ENCODE peak calls at places on chromosome 19, in seven cellular contexts. E, P, B, N, Q, Y and W are unnamed samples.

GRCh38 chr19:48318286-48318987 is 6.9 kb upstream of the EMP3 start:
- DNase-seq in E (no peak), P (no peak), B (no peak), N (no peak), Q (no peak), Y (no peak), W (no peak)

GRCh38 chr19:11176466-11177193 is 20.7 kb downstream of the KANK2 start:
- DNase-seq in E (no peak), P (no peak), B (no peak), N (no peak), Q (no peak), Y (no peak), W (no peak)

GRCh38 chr19:17703823-17704463 is 15.3 kb upstream of the MAP1S start:
- DNase-seq in E (no peak), P (no peak), B (peak; percentile 89), N (no peak), Q (peak; percentile 49), Y (peak; percentile 85), W (peak; percentile 67)

GRCh38 chr19:41921280-41922219 is 6.7 kb downstream of the ERFL start:
- DNase-seq in E (no peak), P (no peak), B (no peak), N (no peak), Q (no peak), Y (no peak), W (no peak)

GRCh38 chr19:47729468-47729798 is 15.9 kb upstream of the NOP53 start:
- DNase-seq in E (peak; percentile 61), P (peak; percentile 62), B (peak; percentile 88), N (peak; percentile 92), Q (no peak), Y (no peak), W (no peak)

GRCh38 chr19:13506550-13506878 is 235 bp upstream of the CACNA1A start:
- DNase-seq in E (no peak), P (no peak), B (no peak), N (no peak), Q (no peak), Y (no peak), W (no peak)

GRCh38 chr19:16076958-16077611 is 790 bp downstream of the TPM4 start:
- DNase-seq in E (no peak), P (no peak), B (peak; percentile 88), N (no peak), Q (no peak), Y (peak; percentile 42), W (no peak)

GRCh38 chr19:48308695-48309586 is 16.4 kb upstream of the EMP3 start:
- DNase-seq in E (no peak), P (no peak), B (no peak), N (no peak), Q (no peak), Y (no peak), W (no peak)

GRCh38 chr19:50327013-50327412 is 2.2 kb downstream of the KCNC3 start:
- DNase-seq in E (no peak), P (no peak), B (no peak), N (no peak), Q (no peak), Y (no peak), W (no peak)

GRCh38 chr19:10870955-10871603 is at the start of gene CARM1:
- DNase-seq in E (peak; percentile 99), P (peak; percentile 97), B (peak; percentile 100), N (peak; percentile 96), Q (peak; percentile 100), Y (peak; percentile 99), W (peak; percentile 99)

GRCh38 chr19:29383696-29384095 is 142.1 kb upstream of the VSTM2B start:
- DNase-seq in E (no peak), P (no peak), B (peak; percentile 62), N (no peak), Q (no peak), Y (no peak), W (no peak)

GRCh38 chr19:43763473-43763939 is 8.7 kb upstream of the SMG9 start:
- DNase-seq in E (no peak), P (no peak), B (peak; percentile 90), N (no peak), Q (no peak), Y (peak; percentile 52), W (no peak)

GRCh38 chr19:29769997-29770396 is 41.8 kb upstream of the CCNE1 start:
- DNase-seq in E (no peak), P (no peak), B (no peak), N (no peak), Q (no peak), Y (no peak), W (no peak)

GRCh38 chr19:41327499-41328156 is 17.7 kb downstream of the CCDC97 start:
- DNase-seq in E (peak; percentile 76), P (peak; percentile 96), B (peak; percentile 94), N (peak; percentile 65), Q (peak; percentile 97), Y (peak; percentile 86), W (peak; percentile 92)

GRCh38 chr19:38695832-38696732 is 48.2 kb downstream of the CAPN12 start:
- DNase-seq in E (no peak), P (no peak), B (no peak), N (no peak), Q (no peak), Y (no peak), W (no peak)

GRCh38 chr19:35404879-35405622 is 34.2 kb downstream of the GPR42 start:
- DNase-seq in E (no peak), P (peak; percentile 86), B (peak; percentile 83), N (peak; percentile 33), Q (no peak), Y (peak; percentile 67), W (no peak)

GRCh38 chr19:11416346-11417052 is 2.6 kb downstream of the RGL3 start:
- DNase-seq in E (no peak), P (no peak), B (no peak), N (no peak), Q (no peak), Y (no peak), W (no peak)

GRCh38 chr19:3129112-3129511 is 6.7 kb upstream of the GNA15 start:
- DNase-seq in E (no peak), P (no peak), B (no peak), N (no peak), Q (no peak), Y (no peak), W (no peak)